ENCODE peak calls at places on chromosomes 6 and 20, in ten cellular contexts. R is fibroblast of mammary gland, F is AG09309, W is H9, E is suprapubic skin, Q is AG09319, X is psoas muscle, Y is fibroblast of pulmonary artery, S is HCT116, B is LNCaP clone FGC. G is an unnamed sample.
A peak's percentile ranks its signal among the peaks of the same experiment; 100 is the strongest.

GRCh38 chr6:92586236-92586977 is 833.0 kb downstream of the EPHA7 start:
- DNase-seq in Q (no peak), E (no peak), W (peak; percentile 25), Y (no peak), X (peak; percentile 6), F (no peak), S (no peak), R (no peak), B (no peak), G (no peak)

GRCh38 chr6:24658573-24659511 is 7.9 kb downstream of the TDP2 start:
- DNase-seq in Q (peak; percentile 86), Y (peak; percentile 79), R (peak; percentile 94), B (no peak), E (no peak), S (no peak), F (peak; percentile 62), W (peak; percentile 46), X (no peak), G (no peak)

GRCh38 chr6:16474834-16475781 is 236.7 kb downstream of the GMPR start:
- DNase-seq in X (no peak), S (no peak), E (no peak), Y (no peak), W (no peak), F (no peak), Q (no peak), R (no peak), B (no peak), G (no peak)

GRCh38 chr6:152750694-152751093 is at the start of gene VIP:
- DNase-seq in X (no peak), E (no peak), F (peak; percentile 4), B (no peak), R (peak; percentile 36), W (peak; percentile 71), Q (no peak), Y (peak; percentile 66), S (no peak), G (no peak)

GRCh38 chr6:158078320-158078719 is 89.7 kb downstream of the SERAC1 start:
- DNase-seq in S (no peak), R (no peak), E (no peak), Y (no peak), X (no peak), F (no peak), W (no peak), Q (no peak), B (no peak), G (no peak)

GRCh38 chr6:137589067-137589848 is 95.1 kb upstream of the OLIG3 start:
- DNase-seq in S (peak; percentile 57), E (no peak), R (peak; percentile 65), B (peak; percentile 89), X (no peak), Q (no peak), Y (peak; percentile 48), F (peak; percentile 13), W (peak; percentile 86), G (peak; percentile 71)

GRCh38 chr6:142861711-142862110 is 83.3 kb downstream of the HIVEP2 start:
- DNase-seq in E (no peak), Q (no peak), F (no peak), W (no peak), S (no peak), X (no peak), R (no peak), Y (no peak), B (no peak), G (no peak)

GRCh38 chr6:107956586-107957164 is 1.3 kb downstream of the SEC63 start:
- DNase-seq in Y (peak; percentile 62), X (no peak), E (no peak), F (no peak), B (no peak), W (no peak), R (peak; percentile 68), Q (no peak), S (no peak), G (no peak)

GRCh38 chr6:3162067-3162497 is 4.7 kb upstream of the TUBB2A start:
- DNase-seq in W (no peak), S (no peak), Y (no peak), E (no peak), R (peak; percentile 30), B (no peak), Q (no peak), F (no peak), X (no peak), G (no peak)

GRCh38 chr6:3163248-3163594 is 5.9 kb upstream of the TUBB2A start:
- DNase-seq in S (no peak), B (no peak), X (peak; percentile 45), Q (no peak), E (no peak), R (no peak), F (no peak), W (no peak), Y (peak; percentile 43), G (no peak)

GRCh38 chr6:3159805-3160781 is 2.7 kb upstream of the TUBB2A start:
- DNase-seq in W (peak; percentile 76), B (no peak), R (peak; percentile 32), S (peak; percentile 33), E (peak; percentile 73), F (no peak), Q (no peak), X (peak; percentile 36), Y (peak; percentile 47), G (peak; percentile 66)

GRCh38 chr6:3164388-3164787 is 7.0 kb upstream of the TUBB2A start:
- DNase-seq in Q (no peak), R (no peak), X (no peak), Y (no peak), W (no peak), F (no peak), B (no peak), S (no peak), E (peak; percentile 48), G (no peak)

GRCh38 chr6:3162565-3163247 is 5.4 kb upstream of the TUBB2A start:
- DNase-seq in R (peak; percentile 69), B (no peak), Y (peak; percentile 74), E (no peak), W (peak; percentile 81), X (peak; percentile 70), Q (no peak), S (peak; percentile 56), F (no peak), G (peak; percentile 70)
- TF ChIP-seq CTCF in R (no peak), B (no peak), Y (no peak), E (no peak), W (peak; percentile 19), X (no peak), Q (peak; percentile 16), S (no peak), F (no peak), G (no peak)

GRCh38 chr6:97864366-97864765 is 581.4 kb upstream of the MMS22L start:
- DNase-seq in W (no peak), R (no peak), B (no peak), Y (no peak), S (no peak), X (no peak), E (no peak), F (no peak), Q (no peak), G (no peak)

GRCh38 chr6:97865612-97866011 is 582.6 kb upstream of the MMS22L start:
- DNase-seq in X (no peak), R (no peak), Y (no peak), W (no peak), E (no peak), S (no peak), Q (no peak), B (no peak), F (no peak), G (no peak)

GRCh38 chr6:97866616-97867015 is 583.6 kb upstream of the MMS22L start:
- DNase-seq in E (no peak), Q (no peak), R (no peak), S (no peak), B (no peak), F (no peak), W (no peak), Y (no peak), X (no peak), G (no peak)

GRCh38 chr6:97867177-97867576 is 584.2 kb upstream of the MMS22L start:
- DNase-seq in E (no peak), R (no peak), Q (no peak), Y (no peak), S (no peak), F (no peak), B (no peak), W (no peak), X (no peak), G (no peak)

GRCh38 chr6:97863697-97864096 is 580.7 kb upstream of the MMS22L start:
- DNase-seq in S (no peak), E (no peak), R (no peak), W (no peak), Y (no peak), F (no peak), X (no peak), Q (no peak), B (no peak), G (no peak)
- TF ChIP-seq CTCF in S (no peak), E (no peak), R (no peak), W (no peak), Y (no peak), F (no peak), X (no peak), Q (no peak), B (no peak), G (no peak)

GRCh38 chr6:169886631-169887227 is 135.3 kb downstream of the ERMARD start:
- DNase-seq in Q (no peak), E (no peak), S (no peak), W (no peak), F (no peak), X (no peak), Y (no peak), B (no peak), R (no peak), G (no peak)
- TF ChIP-seq CTCF in Q (no peak), E (no peak), S (no peak), W (peak; percentile 18), F (no peak), X (no peak), Y (no peak), B (no peak), R (no peak), G (no peak)

GRCh38 chr20:14562976-14563375 is 225.6 kb upstream of the FLRT3 start:
- DNase-seq in S (no peak), X (no peak), B (no peak), F (no peak), W (no peak), Q (no peak), Y (no peak), R (no peak), E (no peak), G (no peak)

GRCh38 chr20:14556206-14556605 is 218.8 kb upstream of the FLRT3 start:
- DNase-seq in S (no peak), Q (no peak), E (no peak), B (no peak), W (no peak), F (no peak), X (no peak), R (no peak), Y (no peak), G (no peak)

GRCh38 chr20:14566505-14566904 is 229.1 kb upstream of the FLRT3 start:
- DNase-seq in Y (peak; percentile 13), X (no peak), F (no peak), E (no peak), S (no peak), B (no peak), R (peak; percentile 87), W (no peak), Q (peak; percentile 43), G (no peak)

DNA sequence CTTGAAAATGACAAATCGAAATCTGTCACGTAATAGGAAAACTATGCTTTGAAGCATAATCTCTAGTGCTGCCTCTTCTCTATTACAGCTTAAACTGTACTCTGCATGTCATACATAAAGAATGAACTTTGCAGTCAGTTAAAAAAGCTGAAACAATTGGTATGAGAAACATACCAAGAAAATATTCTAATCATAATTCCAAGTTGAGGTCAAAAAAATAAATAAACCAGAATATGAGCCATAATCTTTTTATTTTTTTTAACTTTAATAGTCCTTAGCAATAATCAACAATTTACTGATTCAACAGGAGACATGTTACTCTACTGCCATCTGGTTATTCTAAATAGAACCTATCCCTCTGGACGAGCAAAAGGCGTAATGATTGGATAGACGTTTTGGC is 224.3 kb upstream of the FLRT3 start:
- DNase-seq in Q (no peak), B (no peak), E (no peak), F (no peak), R (peak; percentile 47), S (no peak), W (no peak), Y (peak; percentile 33), X (no peak), G (no peak)
- TF ChIP-seq CTCF in Q (peak; percentile 34), B (peak; percentile 33), E (no peak), F (no peak), R (peak; percentile 14), S (no peak), W (no peak), Y (peak; percentile 3), X (no peak), G (no peak)